ENCODE peak calls at places on chromosome 6, in five cellular contexts. X is left ventricle myocardium superior, E is fibroblast of mammary gland, M is kidney glomerular epithelial cell, B is amniotic stem cell. L is an unnamed sample.

GRCh38 chr6:160461641-160462040 is 113.5 kb downstream of the SLC22A3 start:
- DNase-seq in M (no peak), B (no peak), X (no peak), E (peak), L (no peak)

GRCh38 chr6:165223736-165224135 is 85.7 kb downstream of the C6orf118 start:
- DNase-seq in E (no peak), M (no peak), X (no peak), B (no peak), L (no peak)

GRCh38 chr6:108417027-108417426 is 122.2 kb downstream of the AFG1L start:
- DNase-seq in X (no peak), E (peak), B (no peak), M (no peak), L (no peak)

GRCh38 chr6:14366315-14366714 is 248.7 kb downstream of the CD83 start:
- DNase-seq in M (no peak), X (no peak), B (no peak), E (no peak), L (no peak)

GRCh38 chr6:162184465-162184864 is 543.1 kb downstream of the PRKN start:
- DNase-seq in B (no peak), E (no peak), M (peak), X (no peak), L (no peak)

GRCh38 chr6:112979830-112980229 is 632.7 kb downstream of the RFPL4B start:
- DNase-seq in B (no peak), M (no peak), E (peak), X (no peak), L (no peak)

GRCh38 chr6:90425161-90425641 is 128.6 kb upstream of the BACH2 start:
- DNase-seq in B (no peak), X (no peak), M (no peak), E (no peak), L (no peak)

GRCh38 chr6:31918069-31918725 is 9.3 kb upstream of the C2 start:
- DNase-seq in E (peak), X (no peak), B (no peak), M (no peak), L (no peak)

GRCh38 chr6:144064402-144064830 is 31.0 kb downstream of the SF3B5 start:
- DNase-seq in M (no peak), B (no peak), E (no peak), X (peak), L (no peak)

GRCh38 chr6:159929819-159930218 is 39.0 kb downstream of the MAS1 start:
- DNase-seq in E (no peak), B (no peak), X (peak), M (peak), L (peak)

GRCh38 chr6:44339763-44340625 is 2.5 kb upstream of the SPATS1 start:
- DNase-seq in X (no peak), E (peak), B (no peak), M (peak), L (no peak)

GRCh38 chr6:114453737-114454276 is 111.0 kb upstream of the HS3ST5 start:
- DNase-seq in E (no peak), M (no peak), X (no peak), B (no peak), L (no peak)

GRCh38 chr6:133632206-133632605 is 256.7 kb upstream of the TCF21 start:
- DNase-seq in E (peak), M (no peak), X (no peak), B (no peak), L (no peak)

GRCh38 chr6:11332463-11332862 is 100.0 kb upstream of the NEDD9 start:
- DNase-seq in X (no peak), M (no peak), B (no peak), E (no peak), L (no peak)

GRCh38 chr6:13259393-13259792 is 68.9 kb downstream of the TBC1D7 start:
- DNase-seq in X (no peak), E (no peak), B (no peak), M (no peak), L (no peak)

GRCh38 chr6:6803180-6803978 is 214.9 kb downstream of the LY86 start:
- DNase-seq in B (no peak), X (no peak), E (no peak), M (peak), L (no peak)

GRCh38 chr6:47357827-47358226 is 48.1 kb upstream of the TNFRSF21 start:
- DNase-seq in X (no peak), B (no peak), M (no peak), E (no peak), L (no peak)

GRCh38 chr6:26121141-26122004 is 34.1 kb downstream of the HFE start:
- DNase-seq in M (peak), B (no peak), E (peak), X (no peak), L (no peak)

GRCh38 chr6:123838612-123839279 is 35.1 kb downstream of the NKAIN2 start:
- DNase-seq in B (no peak), E (no peak), X (no peak), M (no peak), L (no peak)

GRCh38 chr6:143579703-143580102 is 68.2 kb upstream of the FUCA2 start:
- DNase-seq in B (peak), X (peak), E (peak), M (no peak), L (peak)

GRCh38 chr6:32940656-32941411 is at the start of gene HLA-DMB:
- DNase-seq in X (no peak), E (peak), M (peak), B (peak), L (peak)

GRCh38 chr6:41670703-41671360 is 32.6 kb downstream of the MDFI start:
- DNase-seq in B (no peak), X (no peak), E (no peak), M (no peak), L (no peak)

L was measured in ascending aorta.